ENCODE peak calls at places on chromosome 2, in six cellular contexts. M is pancreas, P is body of pancreas, D is MM.1S, W is psoas muscle, E is kidney epithelial cell. G is an unnamed sample.
A peak's percentile ranks its signal among the peaks of the same experiment; 100 is the strongest.

GRCh38 chr2:128347701-128348504 is 29.2 kb upstream of the HS6ST1 start:
- DNase-seq in M (peak; percentile 82), P (peak; percentile 74), D (no peak), W (peak; percentile 65), E (peak; percentile 52), G (peak; percentile 73)

GRCh38 chr2:203510941-203511305 is 24.2 kb downstream of the RAPH1 start:
- DNase-seq in M (no peak), P (no peak), D (no peak), W (no peak), E (no peak), G (no peak)

GRCh38 chr2:159089543-159089942 is 121.1 kb downstream of the TANC1 start:
- DNase-seq in M (no peak), P (no peak), D (no peak), W (no peak), E (no peak), G (peak; percentile 45)

GRCh38 chr2:31382452-31383120 is 32.0 kb downstream of the XDH start:
- DNase-seq in M (no peak), P (no peak), D (no peak), W (no peak), E (no peak), G (no peak)

GRCh38 chr2:145597809-145598208 is 1077.9 kb upstream of the ZEB2 start:
- DNase-seq in M (no peak), P (no peak), D (no peak), W (no peak), E (no peak), G (no peak)

GRCh38 chr2:102302458-102302857 is 8.9 kb upstream of the IL1RL1 start:
- DNase-seq in M (no peak), P (no peak), D (no peak), W (no peak), E (no peak), G (no peak)

GRCh38 chr2:46161921-46162320 is 135.3 kb upstream of the EPAS1 start:
- DNase-seq in M (no peak), P (no peak), D (no peak), W (no peak), E (no peak), G (no peak)

GRCh38 chr2:234091883-234092282 is 41.4 kb downstream of the SPP2 start:
- DNase-seq in M (no peak), P (peak; percentile 44), D (no peak), W (no peak), E (no peak), G (no peak)

GRCh38 chr2:120939595-120940318 is 204.1 kb downstream of the GLI2 start:
- DNase-seq in M (no peak), P (no peak), D (no peak), W (no peak), E (peak; percentile 63), G (no peak)

GRCh38 chr2:47293967-47294366 is 109.0 kb upstream of the MSH2 start:
- DNase-seq in M (no peak), P (no peak), D (no peak), W (no peak), E (no peak), G (no peak)

GRCh38 chr2:29700560-29700959 is 220.8 kb downstream of the ALK start:
- DNase-seq in M (no peak), P (no peak), D (no peak), W (no peak), E (peak; percentile 66), G (no peak)

GRCh38 chr2:239288951-239289481 is 111.8 kb downstream of the HDAC4 start:
- DNase-seq in M (peak; percentile 22), P (no peak), D (peak; percentile 77), W (peak; percentile 66), E (no peak), G (no peak)

GRCh38 chr2:29535188-29535587 is 386.2 kb downstream of the ALK start:
- DNase-seq in M (no peak), P (no peak), D (no peak), W (no peak), E (no peak), G (no peak)

GRCh38 chr2:166803314-166803986 is 84.8 kb upstream of the XIRP2 start:
- DNase-seq in M (no peak), P (no peak), D (no peak), W (no peak), E (no peak), G (no peak)

GRCh38 chr2:31051213-31052185 is 86.7 kb downstream of the GALNT14 start:
- DNase-seq in M (no peak), P (no peak), D (no peak), W (no peak), E (no peak), G (no peak)

GRCh38 chr2:218852911-218853667 is 6.5 kb upstream of the WNT6 start:
- DNase-seq in M (peak; percentile 24), P (peak; percentile 59), D (peak; percentile 60), W (peak; percentile 75), E (no peak), G (peak; percentile 34)

GRCh38 chr2:39893616-39894015 is 114.6 kb upstream of the THUMPD2 start:
- DNase-seq in M (no peak), P (no peak), D (no peak), W (no peak), E (no peak), G (no peak)

GRCh38 chr2:150431975-150432374 is 55.5 kb downstream of the RND3 start:
- DNase-seq in M (no peak), P (no peak), D (no peak), W (no peak), E (no peak), G (no peak)

GRCh38 chr2:3427272-3427671 is 47.8 kb downstream of the TRAPPC12 start:
- DNase-seq in M (no peak), P (no peak), D (peak; percentile 89), W (no peak), E (no peak), G (no peak)

GRCh38 chr2:219520079-219520478 is 5.8 kb downstream of the ASIC4 start:
- DNase-seq in M (no peak), P (no peak), D (no peak), W (no peak), E (no peak), G (no peak)

GRCh38 chr2:60000681-60001080 is 552.8 kb downstream of the BCL11A start:
- DNase-seq in M (no peak), P (no peak), D (no peak), W (no peak), E (no peak), G (no peak)

GRCh38 chr2:30165050-30165520 is 18.3 kb downstream of the YPEL5 start:
- DNase-seq in M (no peak), P (peak; percentile 82), D (peak; percentile 90), W (no peak), E (peak; percentile 78), G (no peak)

GRCh38 chr2:112519506-112519905 is 22.8 kb upstream of the POLR1B start:
- DNase-seq in M (no peak), P (no peak), D (no peak), W (no peak), E (no peak), G (no peak)

GRCh38 chr2:112520234-112520783 is 22.0 kb upstream of the POLR1B start:
- DNase-seq in M (no peak), P (no peak), D (no peak), W (no peak), E (no peak), G (no peak)

DNA sequence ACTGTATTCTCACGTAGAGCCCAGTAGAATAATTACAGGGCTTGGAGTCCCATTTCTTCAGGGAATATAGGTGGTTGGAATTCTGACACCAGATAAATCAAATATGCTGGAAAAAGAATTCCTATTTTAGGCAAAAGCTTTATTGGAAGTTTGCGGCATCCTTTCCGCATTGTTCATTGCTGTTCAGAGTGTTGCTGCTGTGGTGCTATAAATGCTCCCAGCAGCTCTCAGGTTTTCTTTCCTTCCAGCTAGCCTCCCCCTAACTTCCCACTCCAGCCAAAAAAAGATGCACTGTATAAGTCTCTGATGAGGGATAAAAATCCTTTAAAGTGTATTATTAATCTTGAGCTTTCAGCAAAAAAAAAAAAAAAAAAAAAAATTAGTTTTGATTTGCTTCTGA is 25.5 kb upstream of the POLR1B start:
- DNase-seq in M (no peak), P (no peak), D (no peak), W (no peak), E (no peak), G (no peak)
- H3K36me3 ChIP-seq in M (no peaks in the 10 kb centered on the region), P (peaks cover 3% of the 10 kb centered on the region), D (no peaks in the 10 kb centered on the region), W (peaks cover 44% of the 10 kb centered on the region), E (peaks cover 2% of the 10 kb centered on the region), G (peaks cover 13% of the 10 kb centered on the region)

GRCh38 chr2:54656863-54657262 is 66.6 kb upstream of the EML6 start:
- DNase-seq in M (no peak), P (no peak), D (no peak), W (no peak), E (no peak), G (no peak)
- H3K36me3 ChIP-seq in M (peaks cover 91% of the 10 kb centered on the region), P (peaks cover 32% of the 10 kb centered on the region), D (peaks cover 27% of the 10 kb centered on the region), W (peaks cover 100% of the 10 kb centered on the region), E (peaks cover 6% of the 10 kb centered on the region), G (peaks cover 100% of the 10 kb centered on the region)

GRCh38 chr2:227461878-227462462 is 10.0 kb upstream of the AGFG1 start:
- DNase-seq in M (no peak), P (no peak), D (no peak), W (no peak), E (no peak), G (no peak)

GRCh38 chr2:227464851-227465250 is 7.1 kb upstream of the AGFG1 start:
- DNase-seq in M (no peak), P (no peak), D (no peak), W (no peak), E (no peak), G (no peak)

GRCh38 chr2:227462463-227462951 is 9.4 kb upstream of the AGFG1 start:
- DNase-seq in M (no peak), P (no peak), D (no peak), W (no peak), E (no peak), G (no peak)

GRCh38 chr2:227464356-227464755 is 7.6 kb upstream of the AGFG1 start:
- DNase-seq in M (no peak), P (no peak), D (no peak), W (no peak), E (no peak), G (no peak)

DNA sequence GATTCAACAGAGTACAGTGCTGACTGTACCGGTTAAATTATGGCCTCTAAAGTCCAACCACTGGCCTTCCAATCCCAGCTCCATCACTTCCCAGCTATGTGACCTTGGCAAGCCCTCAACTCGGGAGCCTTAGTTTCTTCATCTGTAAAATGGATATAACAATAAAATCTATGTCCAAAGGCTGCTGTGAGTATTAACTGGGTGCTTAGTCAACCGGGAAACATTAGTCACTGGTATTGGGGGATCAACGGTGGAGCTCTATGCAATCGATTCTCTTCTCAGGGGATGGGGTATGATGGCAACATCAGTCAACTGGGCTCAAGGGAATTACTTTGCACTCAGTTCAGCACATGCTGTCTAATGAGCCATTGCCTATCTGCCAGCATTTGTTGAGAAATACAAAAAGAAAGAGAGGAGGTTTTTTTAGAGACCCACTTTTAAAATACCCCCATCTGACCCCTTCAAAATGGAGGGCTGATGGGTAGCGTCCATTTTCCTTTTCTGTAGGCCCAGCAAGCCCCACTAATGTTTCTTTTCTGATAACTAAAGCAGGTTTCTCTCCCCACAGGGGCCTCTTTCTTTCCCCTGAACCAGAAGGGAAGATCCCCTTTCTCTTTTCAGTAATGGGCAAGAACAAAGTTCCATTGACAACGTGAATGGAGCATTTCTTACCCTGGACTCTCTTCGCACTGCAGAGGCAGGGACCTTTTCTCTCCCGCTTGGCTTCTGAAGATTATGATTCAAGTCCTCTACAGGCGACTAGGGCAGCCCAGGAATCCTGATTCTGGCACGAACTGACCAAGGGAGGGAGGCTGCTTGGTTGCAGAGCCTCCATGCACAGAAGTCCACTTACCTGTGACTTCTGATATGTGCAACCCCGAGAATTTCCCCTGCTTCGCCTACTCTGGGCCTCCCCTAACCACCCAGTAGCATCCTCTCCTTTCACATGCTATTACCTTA is 8.7 kb upstream of the AGFG1 start:
- DNase-seq in M (no peak), P (no peak), D (no peak), W (no peak), E (no peak), G (no peak)
- H3K36me3 ChIP-seq in M (no peaks in the 10 kb centered on the region), P (no peaks in the 10 kb centered on the region), D (no peaks in the 10 kb centered on the region), W (no peaks in the 10 kb centered on the region), E (no peaks in the 10 kb centered on the region), G (no peaks in the 10 kb centered on the region)

GRCh38 chr2:69514406-69514805 is 77.2 kb upstream of the NFU1 start:
- DNase-seq in M (no peak), P (peak; percentile 39), D (no peak), W (no peak), E (peak; percentile 35), G (no peak)
- H3K36me3 ChIP-seq in M (peaks cover 48% of the 10 kb centered on the region), P (peaks cover 26% of the 10 kb centered on the region), D (no peaks in the 10 kb centered on the region), W (peaks cover 100% of the 10 kb centered on the region), E (no peaks in the 10 kb centered on the region), G (peaks cover 97% of the 10 kb centered on the region)

G was measured in heart right ventricle.